ENCODE peak calls at places on chromosomes 5 and 9, in eight cellular contexts. B, D, W, U, M, C, X and J are unnamed samples.
A peak's percentile ranks its signal among the peaks of the same experiment; 100 is the strongest.

GRCh38 chr9:93577045-93577939 is 908 bp downstream of the PHF2 start:
- DNase-seq in B (no peak), D (peak; percentile 67), W (no peak), U (no peak), M (no peak), C (no peak), X (no peak), J (peak; percentile 60)

GRCh38 chr5:15009420-15009819 is 137.8 kb upstream of the ANKH start:
- DNase-seq in B (no peak), D (no peak), W (no peak), U (peak; percentile 58), M (peak; percentile 83), C (no peak), X (no peak), J (no peak)

GRCh38 chr5:38666668-38667498 is 110.4 kb upstream of the LIFR start:
- DNase-seq in B (no peak), D (peak; percentile 39), W (no peak), U (no peak), M (peak; percentile 52), C (no peak), X (no peak), J (no peak)

GRCh38 chr9:21160178-21160577 is 6.3 kb downstream of the IFNA21 start:
- DNase-seq in B (no peak), D (no peak), W (no peak), U (no peak), M (peak; percentile 74), C (no peak), X (no peak), J (peak; percentile 18)

GRCh38 chr5:147188200-147189108 is 46.4 kb upstream of the STK32A start:
- DNase-seq in B (no peak), D (no peak), W (peak; percentile 9), U (peak; percentile 69), M (peak; percentile 60), C (peak; percentile 9), X (no peak), J (peak; percentile 36)

GRCh38 chr9:34419716-34420504 is 38.5 kb downstream of the FAM219A start:
- DNase-seq in B (no peak), D (no peak), W (no peak), U (peak; percentile 57), M (no peak), C (no peak), X (no peak), J (no peak)

GRCh38 chr5:173923236-173924104 is 35.3 kb downstream of the CPEB4 start:
- DNase-seq in B (no peak), D (no peak), W (no peak), U (peak; percentile 16), M (peak; percentile 23), C (no peak), X (no peak), J (no peak)

GRCh38 chr9:15349892-15350761 is 43.1 kb upstream of the TTC39B start:
- DNase-seq in B (no peak), D (no peak), W (no peak), U (peak; percentile 49), M (peak; percentile 51), C (no peak), X (peak; percentile 10), J (no peak)

GRCh38 chr5:57094753-57095683 is 78.8 kb upstream of the GPBP1 start:
- DNase-seq in B (no peak), D (no peak), W (no peak), U (no peak), M (peak; percentile 4), C (no peak), X (no peak), J (no peak)

GRCh38 chr9:87342743-87343142 is 154.9 kb upstream of the DAPK1 start:
- DNase-seq in B (no peak), D (peak; percentile 31), W (no peak), U (no peak), M (no peak), C (no peak), X (no peak), J (no peak)

GRCh38 chr9:16645970-16646369 is 224.5 kb downstream of the BNC2 start:
- DNase-seq in B (no peak), D (no peak), W (no peak), U (no peak), M (no peak), C (no peak), X (no peak), J (no peak)

GRCh38 chr9:3971391-3972082 is 328.3 kb downstream of the GLIS3 start:
- DNase-seq in B (no peak), D (no peak), W (no peak), U (no peak), M (no peak), C (no peak), X (no peak), J (no peak)

GRCh38 chr5:119315516-119315949 is 40.3 kb upstream of the TNFAIP8 start:
- DNase-seq in B (peak; percentile 49), D (no peak), W (no peak), U (peak; percentile 49), M (no peak), C (no peak), X (no peak), J (peak; percentile 63)

GRCh38 chr5:169335806-169336205 is 34.9 kb upstream of the SLIT3 start:
- DNase-seq in B (no peak), D (no peak), W (no peak), U (no peak), M (no peak), C (no peak), X (no peak), J (no peak)

GRCh38 chr5:88667187-88668141 is 215.5 kb downstream of the MEF2C start:
- DNase-seq in B (no peak), D (no peak), W (no peak), U (no peak), M (no peak), C (no peak), X (no peak), J (no peak)

GRCh38 chr5:139543423-139543991 is 17.6 kb upstream of the UBE2D2 start:
- DNase-seq in B (no peak), D (peak; percentile 55), W (no peak), U (no peak), M (peak; percentile 17), C (peak; percentile 14), X (no peak), J (peak; percentile 89)

GRCh38 chr9:75001719-75002421 is 26.2 kb downstream of the CARNMT1 start:
- DNase-seq in B (no peak), D (no peak), W (no peak), U (peak; percentile 80), M (peak; percentile 40), C (no peak), X (no peak), J (peak; percentile 40)

GRCh38 chr5:65197899-65198776 is 283.6 kb downstream of the ADAMTS6 start:
- DNase-seq in B (no peak), D (no peak), W (no peak), U (no peak), M (no peak), C (no peak), X (no peak), J (no peak)

GRCh38 chr5:76524872-76525271 is 98.3 kb downstream of the F2RL2 start:
- DNase-seq in B (no peak), D (no peak), W (no peak), U (peak; percentile 6), M (peak; percentile 25), C (no peak), X (no peak), J (no peak)

GRCh38 chr5:77751328-77752023 is 24.7 kb downstream of the TBCA start:
- DNase-seq in B (no peak), D (no peak), W (no peak), U (no peak), M (no peak), C (no peak), X (no peak), J (no peak)

GRCh38 chr9:84261082-84261746 is 79.3 kb downstream of the SLC28A3 start:
- DNase-seq in B (no peak), D (peak; percentile 81), W (peak; percentile 22), U (peak; percentile 81), M (peak; percentile 66), C (peak; percentile 26), X (peak; percentile 23), J (peak; percentile 59)

GRCh38 chr5:168219515-168220410 is 71.7 kb upstream of the WWC1 start:
- DNase-seq in B (no peak), D (no peak), W (no peak), U (peak; percentile 82), M (peak; percentile 69), C (peak; percentile 25), X (no peak), J (peak; percentile 81)

GRCh38 chr5:96463106-96463505 is 30.1 kb upstream of the PCSK1 start:
- DNase-seq in B (no peak), D (no peak), W (no peak), U (peak; percentile 0), M (no peak), C (no peak), X (no peak), J (no peak)

GRCh38 chr9:129561594-129562281 is 59.2 kb downstream of the C9orf50 start:
- DNase-seq in B (no peak), D (no peak), W (no peak), U (no peak), M (no peak), C (no peak), X (no peak), J (no peak)

GRCh38 chr5:64693636-64694035 is 3.3 kb downstream of the SHISAL2B start:
- DNase-seq in B (no peak), D (no peak), W (no peak), U (no peak), M (no peak), C (no peak), X (no peak), J (no peak)